ENCODE peak calls at places on chromosomes 6 and 20, in ten cellular contexts. R, F, A, E, Q, G, M, K, L and I are unnamed samples.

GRCh38 chr20:46773680-46774079 is 64.2 kb downstream of the SLC2A10 start:
- DNase-seq in R (no peak), F (no peak), A (no peak), E (no peak), Q (no peak), G (no peak), M (no peak), K (no peak), L (no peak), I (no peak)

GRCh38 chr20:32019156-32019510 is 8.9 kb downstream of the CCM2L start:
- DNase-seq in R (no peak), F (no peak), A (no peak), E (no peak), Q (no peak), G (no peak), M (no peak), K (no peak), L (no peak), I (no peak)

GRCh38 chr6:90955246-90955645 is 368.4 kb upstream of the MAP3K7 start:
- DNase-seq in R (no peak), F (no peak), A (no peak), E (no peak), Q (no peak), G (no peak), M (no peak), K (no peak), L (no peak), I (no peak)

GRCh38 chr6:28981833-28982475 is 23.2 kb downstream of the ZNF311 start:
- DNase-seq in R (peak), F (peak), A (peak), E (peak), Q (peak), G (peak), M (peak), K (peak), L (peak), I (peak)

GRCh38 chr6:26158581-26159416 is 71.6 kb downstream of the HFE start:
- DNase-seq in R (peak), F (peak), A (no peak), E (peak), Q (peak), G (peak), M (no peak), K (peak), L (peak), I (peak)

GRCh38 chr6:159451051-159451450 is 242.0 kb downstream of the SOD2 start:
- DNase-seq in R (peak), F (no peak), A (no peak), E (peak), Q (peak), G (peak), M (peak), K (peak), L (peak), I (peak)

GRCh38 chr6:140653985-140654384 is 1279.5 kb upstream of the CITED2 start:
- DNase-seq in R (no peak), F (no peak), A (no peak), E (no peak), Q (no peak), G (no peak), M (no peak), K (no peak), L (no peak), I (no peak)

GRCh38 chr6:3798211-3798909 is 46.8 kb upstream of the PXDC1 start:
- DNase-seq in R (no peak), F (no peak), A (no peak), E (no peak), Q (no peak), G (no peak), M (no peak), K (no peak), L (no peak), I (no peak)

GRCh38 chr20:46065006-46065405 is 24.8 kb downstream of the NCOA5 start:
- DNase-seq in R (no peak), F (no peak), A (no peak), E (no peak), Q (no peak), G (no peak), M (no peak), K (no peak), L (no peak), I (no peak)

GRCh38 chr6:104595315-104595820 is 264.4 kb downstream of the HACE1 start:
- DNase-seq in R (no peak), F (no peak), A (no peak), E (no peak), Q (no peak), G (no peak), M (no peak), K (no peak), L (no peak), I (no peak)

GRCh38 chr6:87154641-87155271 is 609 bp upstream of the ZNF292 start:
- DNase-seq in R (peak), F (no peak), A (peak), E (peak), Q (peak), G (peak), M (peak), K (peak), L (peak), I (peak)

GRCh38 chr6:36290668-36291620 is 21.1 kb downstream of the PNPLA1 start:
- DNase-seq in R (peak), F (no peak), A (no peak), E (peak), Q (no peak), G (peak), M (no peak), K (peak), L (no peak), I (no peak)

GRCh38 chr6:12286381-12287132 is 3.6 kb upstream of the EDN1 start:
- DNase-seq in R (peak), F (no peak), A (no peak), E (peak), Q (no peak), G (peak), M (no peak), K (peak), L (peak), I (no peak)

GRCh38 chr6:37965964-37966676 is 146.6 kb downstream of the ZFAND3 start:
- DNase-seq in R (peak), F (peak), A (no peak), E (peak), Q (peak), G (peak), M (no peak), K (peak), L (peak), I (no peak)

GRCh38 chr6:72890671-72891070 is 268.8 kb downstream of the KCNQ5 start:
- DNase-seq in R (peak), F (no peak), A (no peak), E (peak), Q (no peak), G (no peak), M (no peak), K (peak), L (no peak), I (no peak)

GRCh38 chr6:70956191-70956450 is 739 bp downstream of the B3GAT2 start:
- DNase-seq in R (no peak), F (no peak), A (no peak), E (no peak), Q (no peak), G (no peak), M (no peak), K (no peak), L (no peak), I (no peak)

GRCh38 chr6:107819217-107819616 is 4.9 kb downstream of the SCML4 start:
- DNase-seq in R (no peak), F (no peak), A (no peak), E (no peak), Q (no peak), G (no peak), M (no peak), K (peak), L (no peak), I (no peak)

GRCh38 chr20:21162631-21163030 is 36.7 kb downstream of the KIZ start:
- DNase-seq in R (no peak), F (no peak), A (no peak), E (no peak), Q (no peak), G (no peak), M (no peak), K (no peak), L (no peak), I (no peak)

GRCh38 chr6:68235192-68235812 is 399.8 kb upstream of the ADGRB3 start:
- DNase-seq in R (no peak), F (no peak), A (no peak), E (peak), Q (peak), G (peak), M (no peak), K (peak), L (no peak), I (no peak)

GRCh38 chr6:4374231-4374630 is 238.9 kb upstream of the ECI2 start:
- DNase-seq in R (no peak), F (no peak), A (no peak), E (no peak), Q (no peak), G (no peak), M (no peak), K (no peak), L (no peak), I (no peak)

GRCh38 chr6:113647158-113647889 is 209.8 kb upstream of the MARCKS start:
- DNase-seq in R (no peak), F (no peak), A (no peak), E (no peak), Q (no peak), G (no peak), M (no peak), K (no peak), L (no peak), I (no peak)

GRCh38 chr20:50245561-50246366 is 55.1 kb downstream of the CEBPB start:
- DNase-seq in R (peak), F (no peak), A (no peak), E (peak), Q (peak), G (peak), M (no peak), K (peak), L (peak), I (peak)

GRCh38 chr6:27839303-27840081 is 72.7 kb downstream of the OR2B2 start:
- DNase-seq in R (peak), F (no peak), A (no peak), E (peak), Q (peak), G (peak), M (no peak), K (peak), L (peak), I (peak)

GRCh38 chr6:13113956-13114593 is 214.3 kb downstream of the TBC1D7 start:
- DNase-seq in R (no peak), F (no peak), A (no peak), E (peak), Q (no peak), G (peak), M (no peak), K (no peak), L (no peak), I (no peak)

GRCh38 chr6:154650351-154650750 is 82.9 kb upstream of the SCAF8 start:
- DNase-seq in R (no peak), F (no peak), A (no peak), E (no peak), Q (no peak), G (peak), M (no peak), K (no peak), L (no peak), I (no peak)

GRCh38 chr20:3218307-3218988 is 9.2 kb downstream of the ITPA start:
- DNase-seq in R (peak), F (peak), A (no peak), E (no peak), Q (peak), G (peak), M (no peak), K (peak), L (no peak), I (no peak)

GRCh38 chr20:25000268-25000801 is 7.8 kb upstream of the APMAP start:
- DNase-seq in R (peak), F (no peak), A (peak), E (peak), Q (peak), G (peak), M (no peak), K (peak), L (peak), I (no peak)

GRCh38 chr20:64224344-64225165 is 31.0 kb upstream of the PCMTD2 start:
- DNase-seq in R (peak), F (no peak), A (no peak), E (peak), Q (peak), G (peak), M (peak), K (peak), L (peak), I (peak)
- TF ChIP-seq CTCF in R (peak), F (no peak), A (no peak), E (no peak), Q (no peak), G (peak), M (peak), K (no peak), L (peak), I (no peak)

GRCh38 chr20:34046330-34046729 is 52.6 kb downstream of the RALY start:
- DNase-seq in R (no peak), F (no peak), A (no peak), E (no peak), Q (no peak), G (no peak), M (no peak), K (no peak), L (no peak), I (no peak)
- H3K4me3 ChIP-seq in R (no peak), F (no peak), A (no peak), E (no peak), Q (no peak), G (no peak), M (no peak), K (no peak), L (no peak), I (no peak)

DNA sequence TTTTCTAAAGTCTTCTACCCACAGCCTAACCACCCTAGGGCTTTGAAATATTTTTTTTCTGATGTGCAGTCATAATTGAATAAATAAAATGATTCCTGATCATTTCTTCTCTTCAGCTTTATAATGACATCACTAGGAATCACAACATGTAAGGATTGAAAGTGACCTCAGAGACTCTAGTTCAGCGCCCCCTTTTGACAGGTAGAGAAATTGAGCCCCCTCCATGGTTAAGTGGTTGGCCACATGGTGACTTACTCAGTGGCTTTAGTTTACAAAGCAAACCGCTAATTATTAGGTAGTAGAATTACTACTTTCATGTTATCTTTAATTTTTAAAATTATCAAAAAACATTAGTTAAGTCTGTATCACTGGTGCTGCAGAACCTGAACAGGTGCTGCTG is 13.3 kb upstream of the SLC2A12 start:
- DNase-seq in R (peak), F (no peak), A (no peak), E (peak), Q (no peak), G (peak), M (no peak), K (peak), L (peak), I (no peak)
- TF ChIP-seq CTCF in R (peak), F (peak), A (no peak), E (peak), Q (peak), G (peak), M (peak), K (peak), L (peak), I (peak)

GRCh38 chr20:62922451-62922921 is 3.8 kb downstream of the DIDO1 start:
- DNase-seq in R (no peak), F (no peak), A (no peak), E (no peak), Q (no peak), G (no peak), M (no peak), K (no peak), L (no peak), I (no peak)
- H3K4me3 ChIP-seq in R (no peak), F (peak), A (peak), E (no peak), Q (no peak), G (no peak), M (no peak), K (no peak), L (no peak), I (no peak)

GRCh38 chr20:48583801-48584200 is 244.0 kb downstream of the PREX1 start:
- DNase-seq in R (no peak), F (no peak), A (no peak), E (no peak), Q (no peak), G (no peak), M (no peak), K (no peak), L (no peak), I (no peak)

GRCh38 chr20:48578397-48579098 is 249.3 kb downstream of the PREX1 start:
- DNase-seq in R (no peak), F (no peak), A (no peak), E (no peak), Q (no peak), G (no peak), M (no peak), K (no peak), L (no peak), I (no peak)

GRCh38 chr20:48582361-48582991 is 245.3 kb downstream of the PREX1 start:
- DNase-seq in R (no peak), F (no peak), A (no peak), E (no peak), Q (no peak), G (no peak), M (no peak), K (no peak), L (no peak), I (no peak)

GRCh38 chr20:48583171-48583570 is 244.6 kb downstream of the PREX1 start:
- DNase-seq in R (no peak), F (no peak), A (no peak), E (no peak), Q (no peak), G (no peak), M (no peak), K (no peak), L (no peak), I (no peak)

GRCh38 chr20:48581167-48581566 is 246.6 kb downstream of the PREX1 start:
- DNase-seq in R (no peak), F (no peak), A (no peak), E (no peak), Q (no peak), G (no peak), M (no peak), K (no peak), L (no peak), I (no peak)
- TF ChIP-seq CTCF in R (no peak), F (no peak), A (no peak), E (no peak), Q (no peak), G (no peak), M (no peak), K (no peak), L (no peak), I (no peak)

GRCh38 chr20:775679-776135 is 7.4 kb upstream of the SLC52A3 start:
- DNase-seq in R (no peak), F (no peak), A (no peak), E (no peak), Q (no peak), G (no peak), M (no peak), K (no peak), L (no peak), I (no peak)
- H3K4me3 ChIP-seq in R (no peak), F (no peak), A (no peak), E (no peak), Q (no peak), G (no peak), M (no peak), K (no peak), L (no peak), I (no peak)